ENCODE peak calls at places on chromosome 16, in six cellular contexts. V is A549, C is ovary, M is GM12865, J is psoas muscle, Y is tibial artery. X is an unnamed sample.

GRCh38 chr16:57166951-57167350 is 18.9 kb downstream of the PSME3IP1 start:
- DNase-seq in V (no peak), C (no peak), M (peak), J (no peak), Y (no peak), X (no peak)

GRCh38 chr16:73189132-73189531 is 141.2 kb upstream of the ZFHX3 start:
- DNase-seq in V (no peak), C (no peak), M (no peak), J (no peak), Y (no peak), X (no peak)

GRCh38 chr16:1923299-1924034 is 5.3 kb upstream of the HS3ST6 start:
- DNase-seq in V (peak), C (no peak), M (no peak), J (no peak), Y (no peak), X (no peak)

GRCh38 chr16:74944466-74944865 is 40.5 kb downstream of the WDR59 start:
- DNase-seq in V (no peak), C (no peak), M (no peak), J (no peak), Y (peak), X (no peak)

GRCh38 chr16:21263640-21264211 is 14.4 kb downstream of the CRYM start:
- DNase-seq in V (peak), C (no peak), M (peak), J (no peak), Y (no peak), X (no peak)

GRCh38 chr16:46911038-46911437 is 26.9 kb downstream of the GPT2 start:
- DNase-seq in V (no peak), C (no peak), M (peak), J (no peak), Y (no peak), X (no peak)

GRCh38 chr16:81940781-81941560 is 70.3 kb downstream of the SDR42E1 start:
- DNase-seq in V (peak), C (no peak), M (no peak), J (no peak), Y (peak), X (peak)

GRCh38 chr16:17194190-17194780 is 276.5 kb downstream of the XYLT1 start:
- DNase-seq in V (peak), C (peak), M (peak), J (peak), Y (peak), X (no peak)

GRCh38 chr16:19578378-19578851 is 22.9 kb downstream of the VPS35L start:
- DNase-seq in V (no peak), C (no peak), M (no peak), J (no peak), Y (no peak), X (no peak)

GRCh38 chr16:75044800-75045361 is 46.1 kb downstream of the ZNRF1 start:
- DNase-seq in V (peak), C (peak), M (peak), J (peak), Y (peak), X (no peak)

GRCh38 chr16:19295393-19295792 is 9.9 kb downstream of the CLEC19A start:
- DNase-seq in V (no peak), C (no peak), M (peak), J (no peak), Y (no peak), X (no peak)

GRCh38 chr16:83931556-83931955 is 21.5 kb upstream of the OSGIN1 start:
- DNase-seq in V (no peak), C (no peak), M (no peak), J (no peak), Y (no peak), X (no peak)

GRCh38 chr16:27127293-27127692 is 60.6 kb downstream of the C16orf82 start:
- DNase-seq in V (no peak), C (no peak), M (no peak), J (no peak), Y (no peak), X (peak)

GRCh38 chr16:69934044-69934443 is 17.1 kb upstream of the CLEC18A start:
- DNase-seq in V (no peak), C (no peak), M (no peak), J (no peak), Y (no peak), X (no peak)

GRCh38 chr16:64589836-64590235 is 532.0 kb downstream of the CDH11 start:
- DNase-seq in V (no peak), C (no peak), M (no peak), J (no peak), Y (no peak), X (peak)

GRCh38 chr16:11253995-11254912 is 1.8 kb downstream of the SOCS1 start:
- DNase-seq in V (no peak), C (no peak), M (peak), J (no peak), Y (no peak), X (no peak)

GRCh38 chr16:1532081-1532760 is 1.2 kb upstream of the TMEM204 start:
- DNase-seq in V (no peak), C (peak), M (no peak), J (peak), Y (peak), X (no peak)

DNA sequence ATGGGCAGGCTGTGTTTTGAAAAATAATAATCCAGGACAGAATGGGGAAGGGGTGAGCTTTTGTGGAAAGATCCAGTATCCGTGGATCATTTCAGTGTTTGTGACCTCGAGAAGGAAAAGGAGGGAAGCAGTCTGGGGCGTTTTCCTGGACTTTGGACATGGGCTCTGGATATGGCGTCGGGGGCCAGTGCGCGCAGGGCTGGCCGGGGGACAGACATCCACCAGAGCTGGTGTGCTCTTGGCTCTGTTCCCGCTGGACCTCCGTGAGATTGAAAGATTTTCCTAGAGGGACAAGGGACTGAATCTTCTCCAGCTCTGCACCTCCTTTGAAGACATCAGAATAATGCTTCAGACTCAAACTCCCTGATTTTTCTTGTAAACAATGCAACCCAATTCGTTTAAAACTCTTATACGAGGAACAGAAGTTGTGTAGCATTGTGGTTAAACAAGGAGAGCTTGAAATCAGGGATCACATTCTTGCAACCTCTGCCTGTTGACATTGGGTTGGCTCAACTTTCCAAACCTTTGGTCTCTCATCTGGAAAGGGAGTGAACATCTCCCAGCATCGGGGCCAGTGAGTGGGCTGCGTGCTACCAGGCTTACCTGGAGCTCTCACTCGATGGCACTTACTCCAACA is 75.9 kb downstream of the C16orf95 start:
- DNase-seq in V (no peak), C (no peak), M (no peak), J (no peak), Y (peak), X (no peak)
- H3K4me3 ChIP-seq in V (no peak), C (no peak), M (no peak), J (no peak), Y (no peak), X (no peak)

GRCh38 chr16:12800751-12801308 is 2.9 kb downstream of the CPPED1 start:
- DNase-seq in V (no peak), C (no peak), M (no peak), J (no peak), Y (no peak), X (no peak)
- TF ChIP-seq CTCF in V (no peak), C (no peak), M (no peak), J (no peak), Y (no peak), X (no peak)

GRCh38 chr16:22719945-22720344 is 94.0 kb upstream of the HS3ST2 start:
- DNase-seq in V (no peak), C (no peak), M (no peak), J (no peak), Y (no peak), X (no peak)
- H3K4me3 ChIP-seq in V (no peak), C (no peak), M (no peak), J (no peak), Y (no peak), X (no peak)

GRCh38 chr16:67928147-67928546 is 3.5 kb downstream of the CTRL start:
- DNase-seq in V (no peak), C (no peak), M (no peak), J (no peak), Y (no peak), X (no peak)

GRCh38 chr16:67924140-67924906 is 7.3 kb downstream of the CTRL start:
- DNase-seq in V (no peak), C (no peak), M (no peak), J (no peak), Y (no peak), X (no peak)

GRCh38 chr16:67928561-67929364 is 2.9 kb downstream of the CTRL start:
- DNase-seq in V (peak), C (peak), M (peak), J (peak), Y (no peak), X (no peak)

GRCh38 chr16:67927131-67927941 is 4.3 kb downstream of the CTRL start:
- DNase-seq in V (no peak), C (no peak), M (no peak), J (no peak), Y (no peak), X (no peak)

DNA sequence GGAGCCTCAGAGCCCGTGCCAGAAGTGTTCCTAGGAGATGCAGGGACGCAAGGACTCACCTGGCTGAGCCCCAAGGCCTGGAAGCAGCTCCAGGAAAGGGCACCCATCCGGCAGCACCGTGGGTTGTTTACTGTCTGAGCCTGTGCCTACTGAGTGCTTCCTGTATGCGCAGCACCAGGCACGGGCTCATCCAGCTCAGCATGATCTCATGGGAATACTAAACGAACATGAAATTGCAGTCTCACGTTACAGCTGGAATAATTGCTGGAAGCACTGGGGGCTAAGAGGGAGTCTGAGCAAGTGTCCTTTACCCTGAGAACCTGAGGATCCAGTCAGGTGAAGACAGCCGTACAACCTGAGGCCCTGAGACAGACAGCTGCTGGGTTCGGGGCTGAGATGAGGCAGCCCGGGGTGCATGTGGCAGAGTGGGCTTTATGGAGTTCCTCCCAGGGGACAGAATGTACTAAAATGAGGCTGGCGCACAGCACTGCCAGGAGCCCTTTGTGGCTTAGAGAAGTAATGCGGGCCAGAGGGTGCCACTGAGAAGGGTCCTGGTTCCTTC is 5.4 kb downstream of the CTRL start:
- DNase-seq in V (no peak), C (no peak), M (no peak), J (peak), Y (peak), X (no peak)
- TF ChIP-seq CTCF in V (no peak), C (no peak), M (no peak), J (no peak), Y (peak), X (peak)

X was measured in AG04449.